ENCODE peak calls at places on chromosomes 11 and 22, in nine cellular contexts. D is esophagus muscularis mucosa; E is left lung; N is H1; K is naive thymus-derived CD4-positive, alpha-beta T cell; P is endodermal cell; T is uterus; L is cardiac fibroblast; Y is brain microvascular endothelial cell. Q is an unnamed sample.

GRCh38 chr11:129694538-129694937 is 121.1 kb upstream of the TMEM45B start:
- DNase-seq in D (no peak), E (no peak), N (no peak), K (no peak), P (no peak), T (no peak), L (no peak), Y (no peak), Q (no peak)

GRCh38 chr11:12893787-12894672 is 115.1 kb upstream of the RASSF10 start:
- DNase-seq in D (no peak), E (no peak), N (peak; percentile 89), K (peak; percentile 39), P (peak; percentile 90), T (peak; percentile 70), L (peak; percentile 75), Y (peak; percentile 66), Q (peak; percentile 13)

GRCh38 chr11:122646549-122647340 is 8.8 kb upstream of the UBASH3B start:
- DNase-seq in D (no peak), E (no peak), N (no peak), K (no peak), P (no peak), T (no peak), L (peak; percentile 65), Y (peak; percentile 53), Q (no peak)

GRCh38 chr22:24414523-24414922 is 12.9 kb upstream of the ADORA2A start:
- DNase-seq in D (no peak), E (no peak), N (peak; percentile 40), K (no peak), P (no peak), T (no peak), L (no peak), Y (no peak), Q (no peak)

GRCh38 chr11:11464555-11464954 is 111.5 kb upstream of the CSNK2A3 start:
- DNase-seq in D (no peak), E (no peak), N (no peak), K (no peak), P (no peak), T (no peak), L (no peak), Y (peak; percentile 16), Q (no peak)

GRCh38 chr11:34206598-34207300 is 101.3 kb downstream of the NAT10 start:
- DNase-seq in D (no peak), E (no peak), N (no peak), K (no peak), P (no peak), T (no peak), L (no peak), Y (no peak), Q (no peak)

GRCh38 chr11:9060700-9061111 is 30.7 kb downstream of the SCUBE2 start:
- DNase-seq in D (no peak), E (no peak), N (no peak), K (no peak), P (peak; percentile 75), T (no peak), L (no peak), Y (no peak), Q (no peak)

GRCh38 chr11:76131142-76131541 is 75.2 kb downstream of the WNT11 start:
- DNase-seq in D (no peak), E (no peak), N (no peak), K (no peak), P (no peak), T (no peak), L (no peak), Y (no peak), Q (no peak)

GRCh38 chr11:30107899-30108298 is 91.1 kb upstream of the KCNA4 start:
- DNase-seq in D (no peak), E (no peak), N (no peak), K (no peak), P (no peak), T (no peak), L (peak; percentile 70), Y (peak; percentile 69), Q (no peak)

GRCh38 chr11:124801636-124802312 is 1.6 kb upstream of the MSANTD2 start:
- DNase-seq in D (no peak), E (no peak), N (no peak), K (no peak), P (no peak), T (no peak), L (peak; percentile 26), Y (no peak), Q (no peak)

GRCh38 chr11:75654314-75654713 is 14.5 kb downstream of the MAP6 start:
- DNase-seq in D (no peak), E (no peak), N (no peak), K (no peak), P (no peak), T (no peak), L (no peak), Y (no peak), Q (no peak)

GRCh38 chr22:40525250-40525884 is 111.2 kb downstream of the MRTFA start:
- DNase-seq in D (no peak), E (peak; percentile 47), N (peak; percentile 71), K (peak; percentile 77), P (peak; percentile 77), T (no peak), L (peak; percentile 67), Y (peak; percentile 46), Q (peak; percentile 80)

GRCh38 chr22:37631448-37632173 is 7.9 kb upstream of the SH3BP1 start:
- DNase-seq in D (no peak), E (no peak), N (no peak), K (no peak), P (no peak), T (no peak), L (no peak), Y (no peak), Q (no peak)

GRCh38 chr11:104624021-104624420 is 274.2 kb downstream of the CASP12 start:
- DNase-seq in D (no peak), E (no peak), N (no peak), K (no peak), P (no peak), T (no peak), L (no peak), Y (no peak), Q (no peak)

GRCh38 chr22:23220485-23221350 is 40.4 kb downstream of the BCR start:
- DNase-seq in D (no peak), E (no peak), N (no peak), K (no peak), P (no peak), T (no peak), L (peak; percentile 87), Y (no peak), Q (no peak)

GRCh38 chr11:65710424-65710823 is 1.6 kb upstream of the KAT5 start:
- DNase-seq in D (no peak), E (no peak), N (no peak), K (no peak), P (no peak), T (no peak), L (no peak), Y (no peak), Q (no peak)

GRCh38 chr11:72657356-72657755 is 16.9 kb downstream of the PDE2A start:
- DNase-seq in D (no peak), E (no peak), N (no peak), K (no peak), P (no peak), T (no peak), L (no peak), Y (no peak), Q (no peak)

DNA sequence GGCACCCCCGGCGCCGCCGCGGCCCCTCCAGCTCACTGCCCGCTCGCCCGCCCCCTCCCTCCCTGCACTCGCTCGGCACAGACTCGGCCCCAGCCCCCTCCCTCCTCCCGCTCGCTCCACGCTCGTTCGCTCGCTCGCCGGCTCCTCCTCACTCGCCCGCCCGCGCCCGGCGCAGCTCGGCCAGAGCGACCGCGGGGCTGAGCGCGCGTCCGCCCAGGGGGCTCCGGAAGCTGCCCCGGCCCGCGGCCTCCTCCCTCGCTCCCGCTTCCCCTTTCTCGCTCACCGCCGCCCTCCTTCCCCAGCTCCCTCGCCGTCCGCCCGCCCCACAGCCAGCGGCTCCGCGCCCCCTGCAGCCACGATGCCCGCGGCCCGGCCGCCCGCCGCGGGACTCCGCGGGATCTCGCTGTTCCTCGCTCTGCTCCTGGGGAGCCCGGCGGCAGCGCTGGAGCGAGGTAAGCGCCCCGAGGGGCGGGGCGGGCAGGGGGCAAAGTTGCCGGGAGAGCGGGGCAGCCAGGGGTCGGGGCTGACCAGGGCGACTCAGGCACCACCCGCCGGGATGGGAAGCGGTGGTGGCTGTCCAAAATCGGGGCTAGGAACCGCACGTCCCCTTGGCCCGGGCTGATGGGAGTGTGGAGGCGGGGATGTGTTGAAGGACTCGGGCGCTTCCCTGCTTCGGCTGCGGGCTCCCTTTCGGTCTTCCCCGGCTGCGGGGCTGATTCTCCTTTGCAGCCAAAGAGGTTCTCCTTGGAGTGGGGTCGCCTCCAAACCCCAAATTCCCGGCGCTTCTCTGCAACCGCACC is at the start of gene SEZ6L:
- DNase-seq in D (no peak), E (no peak), N (peak; percentile 72), K (no peak), P (peak; percentile 79), T (no peak), L (no peak), Y (no peak), Q (no peak)
- H3K4me3 ChIP-seq in D (peak within 1 kb of the TSS; percentile 46), E (peak within 1 kb of the TSS; percentile 23), N (peak within 1 kb of the TSS; percentile 38), K (no peak within 1 kb of the TSS), P (peak within 1 kb of the TSS; percentile 73), T (no peak within 1 kb of the TSS), L (no peak within 1 kb of the TSS), Y (no peak within 1 kb of the TSS), Q (no peak within 1 kb of the TSS)

GRCh38 chr11:27217496-27217895 is 145.5 kb downstream of the CCDC34 start:
- DNase-seq in D (no peak), E (no peak), N (no peak), K (no peak), P (no peak), T (no peak), L (no peak), Y (no peak), Q (no peak)
- H3K4me3 ChIP-seq in D (no peak overlapping the region), E (no peak overlapping the region), N (no peak overlapping the region), K (no peak overlapping the region), P (peak overlapping the region; percentile 74), T (no peak overlapping the region), L (no peak overlapping the region), Y (no peak overlapping the region), Q (no peak overlapping the region)

GRCh38 chr11:78780889-78781288 is 206.2 kb upstream of the NARS2 start:
- DNase-seq in D (no peak), E (no peak), N (no peak), K (no peak), P (no peak), T (no peak), L (no peak), Y (no peak), Q (no peak)
- H3K4me3 ChIP-seq in D (no peak overlapping the region), E (no peak overlapping the region), N (no peak overlapping the region), K (no peak overlapping the region), P (no peak overlapping the region), T (no peak overlapping the region), L (no peak overlapping the region), Y (no peak overlapping the region), Q (no peak overlapping the region)

DNA sequence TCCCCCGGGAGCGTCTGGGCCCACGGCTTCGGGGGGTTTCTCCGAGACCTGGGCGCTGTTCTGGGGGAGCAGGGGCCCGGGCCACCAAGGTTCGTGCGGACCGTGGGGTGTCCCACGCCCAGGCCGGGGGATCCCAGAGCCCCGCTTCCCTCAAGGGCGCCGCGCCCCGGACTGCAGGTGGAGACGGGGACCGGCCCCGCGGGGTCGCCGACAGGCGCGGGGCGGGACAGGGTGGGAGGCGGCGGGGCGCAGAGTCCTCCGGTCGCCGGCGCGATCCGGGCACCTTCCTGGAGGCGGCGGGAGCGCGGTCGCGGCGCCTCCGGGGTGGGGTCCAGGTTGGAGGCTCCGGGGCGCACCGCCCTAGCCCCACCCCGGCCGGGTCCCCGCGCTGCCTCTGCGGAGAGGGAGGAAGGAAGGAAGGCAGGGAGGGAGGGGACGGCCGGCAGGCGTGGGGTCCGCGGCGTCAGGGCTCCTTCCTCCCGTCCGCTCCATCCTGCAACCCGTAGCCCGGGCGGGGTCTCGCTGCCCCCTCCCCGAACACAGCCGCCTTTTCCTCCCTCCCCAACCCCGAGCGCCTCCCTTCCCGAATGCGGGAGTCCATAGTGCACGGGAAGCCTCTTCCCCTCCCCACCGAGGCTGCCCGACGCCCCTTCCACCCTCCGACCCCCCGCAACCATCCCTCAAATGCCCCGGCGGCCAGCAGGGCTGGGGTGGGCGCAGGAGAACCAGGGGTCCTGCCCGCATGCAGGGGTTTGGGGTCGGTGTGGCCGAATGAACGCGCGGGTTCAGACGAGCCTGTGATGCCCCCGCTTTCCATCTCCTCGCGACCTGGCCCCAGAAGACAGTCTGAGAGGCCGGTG is 4.3 kb upstream of the ZBED4 start:
- DNase-seq in D (no peak), E (no peak), N (no peak), K (no peak), P (no peak), T (no peak), L (no peak), Y (no peak), Q (no peak)
- H3K4me3 ChIP-seq in D (peak overlapping the region; percentile 55), E (peak overlapping the region; percentile 70), N (peak overlapping the region; percentile 34), K (peak overlapping the region; percentile 39), P (peak overlapping the region; percentile 62), T (peak overlapping the region; percentile 9), L (no peak overlapping the region), Y (no peak overlapping the region), Q (peak overlapping the region; percentile 35)

Q was measured in CD8-positive, alpha-beta T cell.